ENCODE peak calls at places on chromosomes 7 and 10, in five cellular contexts. One of them, this sample, is unnamed.

GRCh38 chr7:19202599-19202998 is 57.4 kb upstream of the FERD3L start:
- DNase-seq in GM06990: no peak
- DNase-seq in endodermal cell: no peak
- DNase-seq in thoracic aorta: no peak
- DNase-seq in esophagus squamous epithelium: no peak
- DNase-seq in this sample: no peak

GRCh38 chr7:123327661-123328060 is 127.9 kb upstream of the SLC13A1 start:
- DNase-seq in GM06990: no peak
- DNase-seq in thoracic aorta: no peak
- DNase-seq in endodermal cell: no peak
- DNase-seq in esophagus squamous epithelium: no peak
- DNase-seq in this sample: no peak

GRCh38 chr10:21934307-21934706 is 69.2 kb downstream of the DNAJC1 start:
- DNase-seq in esophagus squamous epithelium: no peak
- DNase-seq in thoracic aorta: no peak
- DNase-seq in GM06990: no peak
- DNase-seq in endodermal cell: no peak
- DNase-seq in this sample: no peak

GRCh38 chr7:90709501-90710465 is 113.7 kb downstream of the CDK14 start:
- DNase-seq in GM06990: peak; percentile 49
- DNase-seq in thoracic aorta: no peak
- DNase-seq in esophagus squamous epithelium: no peak
- DNase-seq in endodermal cell: peak; percentile 53
- DNase-seq in this sample: no peak

GRCh38 chr10:59905066-59905734 is 1.2 kb downstream of the CCDC6 start:
- DNase-seq in endodermal cell: peak; percentile 83
- DNase-seq in thoracic aorta: no peak
- DNase-seq in esophagus squamous epithelium: no peak
- DNase-seq in GM06990: peak; percentile 55
- DNase-seq in this sample: peak; percentile 81

GRCh38 chr7:137619181-137619580 is 227.6 kb downstream of the DGKI start:
- DNase-seq in esophagus squamous epithelium: no peak
- DNase-seq in endodermal cell: no peak
- DNase-seq in thoracic aorta: no peak
- DNase-seq in GM06990: no peak
- DNase-seq in this sample: no peak

GRCh38 chr10:74238031-74238431 is 87.0 kb downstream of the ADK start:
- DNase-seq in GM06990: no peak
- DNase-seq in esophagus squamous epithelium: no peak
- DNase-seq in endodermal cell: no peak
- DNase-seq in thoracic aorta: no peak
- DNase-seq in this sample: no peak

GRCh38 chr10:24925799-24926198 is 26.6 kb downstream of the PRTFDC1 start:
- DNase-seq in endodermal cell: no peak
- DNase-seq in thoracic aorta: no peak
- DNase-seq in GM06990: no peak
- DNase-seq in esophagus squamous epithelium: no peak
- DNase-seq in this sample: no peak

GRCh38 chr7:72441791-72442190 is 29.7 kb upstream of the CALN1 start:
- DNase-seq in endodermal cell: peak; percentile 55
- DNase-seq in thoracic aorta: no peak
- DNase-seq in esophagus squamous epithelium: no peak
- DNase-seq in GM06990: no peak
- DNase-seq in this sample: no peak

GRCh38 chr7:76262683-76263402 is 39.6 kb upstream of the HSPB1 start:
- DNase-seq in esophagus squamous epithelium: no peak
- DNase-seq in GM06990: no peak
- DNase-seq in endodermal cell: peak; percentile 92
- DNase-seq in thoracic aorta: no peak
- DNase-seq in this sample: peak; percentile 64

GRCh38 chr7:22255342-22255741 is 101.6 kb downstream of the RAPGEF5 start:
- DNase-seq in esophagus squamous epithelium: no peak
- DNase-seq in GM06990: no peak
- DNase-seq in endodermal cell: no peak
- DNase-seq in thoracic aorta: no peak
- DNase-seq in this sample: peak; percentile 40

GRCh38 chr7:148575640-148576411 is 14.7 kb upstream of the C7orf33 start:
- DNase-seq in endodermal cell: peak; percentile 93
- DNase-seq in thoracic aorta: peak; percentile 28
- DNase-seq in GM06990: peak; percentile 41
- DNase-seq in esophagus squamous epithelium: no peak
- DNase-seq in this sample: peak; percentile 85

GRCh38 chr10:110076559-110077318 is 69.0 kb downstream of the ADD3 start:
- DNase-seq in endodermal cell: no peak
- DNase-seq in GM06990: peak; percentile 55
- DNase-seq in esophagus squamous epithelium: peak; percentile 20
- DNase-seq in thoracic aorta: peak; percentile 25
- DNase-seq in this sample: peak; percentile 41

GRCh38 chr10:8321990-8322389 is 267.5 kb downstream of the GATA3 start:
- DNase-seq in thoracic aorta: no peak
- DNase-seq in endodermal cell: no peak
- DNase-seq in esophagus squamous epithelium: no peak
- DNase-seq in GM06990: peak; percentile 55
- DNase-seq in this sample: no peak

GRCh38 chr10:14186245-14186644 is 144.5 kb downstream of the FRMD4A start:
- DNase-seq in GM06990: no peak
- DNase-seq in endodermal cell: peak; percentile 63
- DNase-seq in thoracic aorta: no peak
- DNase-seq in esophagus squamous epithelium: no peak
- DNase-seq in this sample: peak; percentile 2
- TF ChIP-seq CTCF in GM06990: peak; percentile 47
- TF ChIP-seq CTCF in endodermal cell: peak; percentile 77
- TF ChIP-seq CTCF in thoracic aorta: no peak
- TF ChIP-seq CTCF in esophagus squamous epithelium: no peak
- TF ChIP-seq CTCF in this sample: peak; percentile 31

GRCh38 chr7:56121440-56121839 is 5.2 kb upstream of the NUPR2 start:
- DNase-seq in esophagus squamous epithelium: no peak
- DNase-seq in thoracic aorta: no peak
- DNase-seq in GM06990: no peak
- DNase-seq in endodermal cell: no peak
- DNase-seq in this sample: no peak

GRCh38 chr7:56110611-56111010 is 4.3 kb upstream of the CHCHD2 start:
- DNase-seq in thoracic aorta: no peak
- DNase-seq in endodermal cell: no peak
- DNase-seq in esophagus squamous epithelium: no peak
- DNase-seq in GM06990: no peak
- DNase-seq in this sample: peak; percentile 33

DNA sequence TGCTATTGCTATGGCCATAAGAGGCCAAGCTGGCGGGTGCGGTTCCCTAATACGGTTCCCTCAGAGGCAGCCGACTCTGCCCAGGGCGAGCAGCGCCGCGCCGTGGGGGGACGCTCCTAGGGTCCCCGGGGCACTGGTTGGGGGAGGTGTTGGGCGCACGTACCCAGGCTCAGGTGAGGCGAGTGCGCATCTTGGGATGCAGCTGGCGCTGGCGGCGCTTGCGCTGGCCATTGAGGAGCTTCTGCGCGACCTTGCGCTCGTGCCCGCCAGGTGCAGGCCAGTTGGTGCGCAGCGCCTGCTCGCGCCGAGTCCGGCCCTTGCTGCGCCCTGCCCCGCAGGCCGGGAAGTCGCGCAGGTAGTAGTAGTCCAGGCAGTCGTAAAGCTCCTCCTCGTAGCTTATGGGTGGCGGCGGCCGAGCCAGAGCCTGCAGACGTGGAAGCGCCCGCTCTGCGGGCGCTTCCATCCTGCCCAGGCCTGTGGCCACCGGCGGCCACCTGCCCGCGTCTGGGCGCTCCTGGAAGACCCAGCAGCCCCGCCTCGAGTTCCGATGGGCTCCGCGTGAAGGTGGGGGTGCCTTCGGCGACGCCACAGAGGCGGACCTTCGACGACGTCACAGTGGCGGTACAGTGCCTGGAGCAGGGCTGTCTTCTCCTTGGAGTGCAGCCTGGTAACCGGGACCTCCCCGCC is at the start of gene NUPR2:
- DNase-seq in thoracic aorta: no peak
- DNase-seq in GM06990: peak; percentile 32
- DNase-seq in esophagus squamous epithelium: no peak
- DNase-seq in endodermal cell: no peak
- DNase-seq in this sample: no peak
- TF ChIP-seq CTCF in thoracic aorta: no peak
- TF ChIP-seq CTCF in GM06990: no peak
- TF ChIP-seq CTCF in esophagus squamous epithelium: no peak
- TF ChIP-seq CTCF in endodermal cell: no peak
- TF ChIP-seq CTCF in this sample: no peak

GRCh38 chr7:40197527-40197926 is 62.7 kb downstream of the SUGCT start:
- DNase-seq in thoracic aorta: no peak
- DNase-seq in endodermal cell: no peak
- DNase-seq in GM06990: no peak
- DNase-seq in esophagus squamous epithelium: no peak
- DNase-seq in this sample: no peak

GRCh38 chr7:40200791-40201190 is 66.0 kb downstream of the SUGCT start:
- DNase-seq in endodermal cell: no peak
- DNase-seq in thoracic aorta: no peak
- DNase-seq in GM06990: no peak
- DNase-seq in esophagus squamous epithelium: no peak
- DNase-seq in this sample: no peak

GRCh38 chr7:40202851-40203250 is 68.0 kb downstream of the SUGCT start:
- DNase-seq in esophagus squamous epithelium: no peak
- DNase-seq in thoracic aorta: no peak
- DNase-seq in GM06990: no peak
- DNase-seq in endodermal cell: no peak
- DNase-seq in this sample: no peak

GRCh38 chr7:40194743-40195142 is 59.9 kb downstream of the SUGCT start:
- DNase-seq in esophagus squamous epithelium: no peak
- DNase-seq in GM06990: no peak
- DNase-seq in endodermal cell: no peak
- DNase-seq in thoracic aorta: no peak
- DNase-seq in this sample: no peak

GRCh38 chr7:40199076-40199802 is 64.4 kb downstream of the SUGCT start:
- DNase-seq in esophagus squamous epithelium: no peak
- DNase-seq in GM06990: no peak
- DNase-seq in thoracic aorta: no peak
- DNase-seq in endodermal cell: no peak
- DNase-seq in this sample: no peak
- TF ChIP-seq CTCF in esophagus squamous epithelium: peak; percentile 23
- TF ChIP-seq CTCF in GM06990: peak; percentile 36
- TF ChIP-seq CTCF in thoracic aorta: peak; percentile 31
- TF ChIP-seq CTCF in endodermal cell: peak; percentile 61
- TF ChIP-seq CTCF in this sample: no peak

GRCh38 chr10:127871631-127872010 is 21.1 kb downstream of the CLRN3 start:
- DNase-seq in esophagus squamous epithelium: no peak
- DNase-seq in endodermal cell: no peak
- DNase-seq in GM06990: no peak
- DNase-seq in thoracic aorta: no peak
- DNase-seq in this sample: no peak
- TF ChIP-seq CTCF in esophagus squamous epithelium: no peak
- TF ChIP-seq CTCF in endodermal cell: no peak
- TF ChIP-seq CTCF in GM06990: no peak
- TF ChIP-seq CTCF in thoracic aorta: no peak
- TF ChIP-seq CTCF in this sample: no peak

GRCh38 chr10:70736470-70736982 is 48.7 kb downstream of the TBATA start:
- DNase-seq in thoracic aorta: no peak
- DNase-seq in esophagus squamous epithelium: no peak
- DNase-seq in endodermal cell: no peak
- DNase-seq in GM06990: no peak
- DNase-seq in this sample: no peak

GRCh38 chr10:70737250-70737649 is 47.9 kb downstream of the TBATA start:
- DNase-seq in esophagus squamous epithelium: no peak
- DNase-seq in endodermal cell: no peak
- DNase-seq in thoracic aorta: no peak
- DNase-seq in GM06990: no peak
- DNase-seq in this sample: no peak

GRCh38 chr10:70740441-70741288 is 44.5 kb downstream of the TBATA start:
- DNase-seq in esophagus squamous epithelium: no peak
- DNase-seq in thoracic aorta: no peak
- DNase-seq in endodermal cell: no peak
- DNase-seq in GM06990: no peak
- DNase-seq in this sample: peak; percentile 14

GRCh38 chr10:70737977-70738376 is 47.2 kb downstream of the TBATA start:
- DNase-seq in esophagus squamous epithelium: no peak
- DNase-seq in GM06990: no peak
- DNase-seq in endodermal cell: no peak
- DNase-seq in thoracic aorta: no peak
- DNase-seq in this sample: no peak

GRCh38 chr10:70738425-70739121 is 46.6 kb downstream of the TBATA start:
- DNase-seq in thoracic aorta: no peak
- DNase-seq in GM06990: no peak
- DNase-seq in endodermal cell: no peak
- DNase-seq in esophagus squamous epithelium: no peak
- DNase-seq in this sample: no peak
- TF ChIP-seq CTCF in thoracic aorta: no peak
- TF ChIP-seq CTCF in GM06990: no peak
- TF ChIP-seq CTCF in endodermal cell: peak; percentile 31
- TF ChIP-seq CTCF in esophagus squamous epithelium: no peak
- TF ChIP-seq CTCF in this sample: no peak

DNA sequence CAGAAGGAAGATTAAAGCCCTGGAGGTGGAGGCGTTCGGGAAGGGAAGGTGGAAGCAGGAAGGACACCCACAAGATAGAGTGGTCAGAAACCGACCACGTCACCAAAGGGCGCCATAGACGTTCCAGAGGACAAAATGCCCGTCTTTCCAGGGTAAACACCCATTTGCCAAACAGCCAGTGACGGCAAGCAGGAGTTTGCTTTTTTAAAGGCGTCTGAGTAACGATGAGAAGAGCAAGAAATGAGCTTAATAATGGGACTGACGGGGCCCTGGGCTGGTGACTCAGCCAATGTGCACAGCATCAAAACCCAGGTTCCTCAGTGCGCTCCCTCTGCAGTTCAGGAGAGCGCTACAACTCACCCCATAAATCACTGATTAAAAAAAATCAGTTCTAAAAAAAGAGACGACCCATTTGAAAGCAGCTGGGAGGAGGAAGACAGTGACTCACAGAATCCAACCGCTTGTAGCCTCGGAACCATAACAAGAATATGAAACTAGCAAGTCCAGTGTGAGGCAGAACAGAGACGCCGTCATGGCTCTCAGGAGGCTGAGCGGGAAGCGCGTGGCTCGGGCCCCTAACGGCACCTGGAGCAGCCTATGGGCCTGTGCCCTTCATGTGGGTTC is 5.9 kb downstream of the DIP2C start:
- DNase-seq in esophagus squamous epithelium: no peak
- DNase-seq in thoracic aorta: peak; percentile 53
- DNase-seq in GM06990: no peak
- DNase-seq in endodermal cell: no peak
- DNase-seq in this sample: no peak
- TF ChIP-seq CTCF in esophagus squamous epithelium: no peak
- TF ChIP-seq CTCF in thoracic aorta: peak; percentile 9
- TF ChIP-seq CTCF in GM06990: no peak
- TF ChIP-seq CTCF in endodermal cell: no peak
- TF ChIP-seq CTCF in this sample: no peak

GRCh38 chr7:127629268-127629854 is 11.4 kb upstream of the PAX4 start:
- DNase-seq in esophagus squamous epithelium: no peak
- DNase-seq in endodermal cell: peak; percentile 98
- DNase-seq in thoracic aorta: no peak
- DNase-seq in GM06990: no peak
- DNase-seq in this sample: peak; percentile 59

GRCh38 chr7:127632276-127632910 is 14.5 kb upstream of the PAX4 start:
- DNase-seq in endodermal cell: no peak
- DNase-seq in GM06990: no peak
- DNase-seq in thoracic aorta: no peak
- DNase-seq in esophagus squamous epithelium: no peak
- DNase-seq in this sample: no peak

GRCh38 chr7:127628445-127628844 is 10.5 kb upstream of the PAX4 start:
- DNase-seq in endodermal cell: peak; percentile 86
- DNase-seq in GM06990: no peak
- DNase-seq in esophagus squamous epithelium: no peak
- DNase-seq in thoracic aorta: no peak
- DNase-seq in this sample: no peak
- TF ChIP-seq CTCF in endodermal cell: peak; percentile 69
- TF ChIP-seq CTCF in GM06990: peak; percentile 17
- TF ChIP-seq CTCF in esophagus squamous epithelium: no peak
- TF ChIP-seq CTCF in thoracic aorta: no peak
- TF ChIP-seq CTCF in this sample: no peak

GRCh38 chr10:104406715-104407517 is 53.3 kb downstream of the CFAP58 start:
- DNase-seq in esophagus squamous epithelium: no peak
- DNase-seq in endodermal cell: no peak
- DNase-seq in thoracic aorta: no peak
- DNase-seq in GM06990: no peak
- DNase-seq in this sample: no peak
- TF ChIP-seq CTCF in esophagus squamous epithelium: peak; percentile 24
- TF ChIP-seq CTCF in endodermal cell: peak; percentile 81
- TF ChIP-seq CTCF in thoracic aorta: peak; percentile 67
- TF ChIP-seq CTCF in GM06990: peak; percentile 53
- TF ChIP-seq CTCF in this sample: peak; percentile 50